ENCODE peak calls at places on chromosomes 12 and 14, in six cellular contexts. O is astrocyte, B is mammary epithelial cell, L is GM23248, H is esophagus squamous epithelium, M is tibial artery. R is an unnamed sample.
A peak's percentile ranks its signal among the peaks of the same experiment; 100 is the strongest.

GRCh38 chr12:74337951-74338350 is 199.7 kb upstream of the ATXN7L3B start:
- DNase-seq in O (peak; percentile 76), B (peak; percentile 66), L (peak; percentile 5), H (no peak), M (no peak), R (peak; percentile 23)

GRCh38 chr12:95998611-95999300 is 2.6 kb upstream of the HAL start:
- DNase-seq in O (peak; percentile 32), B (peak; percentile 40), L (peak; percentile 73), H (no peak), M (no peak), R (peak; percentile 78)

GRCh38 chr14:99654235-99655000 is 9.5 kb downstream of the HHIPL1 start:
- DNase-seq in O (peak; percentile 76), B (peak; percentile 43), L (peak; percentile 84), H (no peak), M (peak; percentile 79), R (no peak)

GRCh38 chr12:5971194-5971850 is 26.3 kb upstream of the ANO2 start:
- DNase-seq in O (no peak), B (no peak), L (no peak), H (no peak), M (no peak), R (no peak)

GRCh38 chr14:54676822-54677708 is 110.1 kb downstream of the SAMD4A start:
- DNase-seq in O (peak; percentile 99), B (peak; percentile 93), L (peak; percentile 97), H (no peak), M (no peak), R (no peak)

GRCh38 chr14:103001226-103001625 is 56.1 kb downstream of the CDC42BPB start:
- DNase-seq in O (no peak), B (no peak), L (no peak), H (no peak), M (no peak), R (no peak)

GRCh38 chr12:6923851-6924250 is 3.9 kb upstream of the ATN1 start:
- DNase-seq in O (no peak), B (no peak), L (no peak), H (no peak), M (peak; percentile 69), R (no peak)

GRCh38 chr14:64684091-64684490 is 20.1 kb upstream of the PLEKHG3 start:
- DNase-seq in O (peak; percentile 27), B (no peak), L (peak; percentile 35), H (no peak), M (no peak), R (peak; percentile 65)

GRCh38 chr12:100566887-100567637 is 6.4 kb upstream of the GAS2L3 start:
- DNase-seq in O (peak; percentile 15), B (peak; percentile 12), L (peak; percentile 50), H (no peak), M (no peak), R (no peak)

GRCh38 chr12:1843641-1844005 is 23.3 kb downstream of the LRTM2 start:
- DNase-seq in O (no peak), B (no peak), L (no peak), H (no peak), M (peak; percentile 35), R (no peak)

GRCh38 chr12:18431776-18432175 is 170.5 kb downstream of the PIK3C2G start:
- DNase-seq in O (no peak), B (no peak), L (no peak), H (no peak), M (no peak), R (no peak)

GRCh38 chr12:108289342-108290131 is 49.6 kb downstream of the CMKLR1 start:
- DNase-seq in O (no peak), B (no peak), L (no peak), H (no peak), M (peak; percentile 86), R (no peak)

GRCh38 chr14:76863724-76864407 is 37.7 kb downstream of the LRRC74A start:
- DNase-seq in O (no peak), B (no peak), L (no peak), H (no peak), M (peak; percentile 75), R (peak; percentile 39)

GRCh38 chr12:68794653-68795253 is 13.2 kb upstream of the MDM2 start:
- DNase-seq in O (peak; percentile 65), B (peak; percentile 83), L (peak; percentile 82), H (no peak), M (no peak), R (no peak)
- H3K4me3 ChIP-seq in O (no peak overlapping the region), B (no peak overlapping the region), L (no peak overlapping the region), H (no peak overlapping the region), M (no peak overlapping the region), R (no peak overlapping the region)

DNA sequence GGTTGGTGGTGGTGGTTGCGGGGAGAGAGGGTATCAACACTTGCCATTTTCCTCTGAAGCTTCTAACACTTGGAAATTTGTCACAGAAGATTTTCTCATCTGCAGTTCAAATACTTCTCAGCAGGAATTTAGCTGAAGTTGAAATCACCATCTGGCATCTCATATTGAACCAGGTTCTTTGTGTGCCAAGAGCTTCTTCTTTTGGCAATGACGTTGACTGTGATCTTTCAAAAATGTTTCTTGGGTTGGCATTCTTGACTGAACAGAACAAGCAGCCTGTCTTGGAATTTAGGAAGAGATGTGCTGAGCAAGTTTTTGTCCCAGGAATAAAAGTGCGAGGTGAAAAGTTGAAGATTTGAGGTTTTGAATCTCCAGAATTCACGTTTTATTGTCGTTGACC is 8.7 kb upstream of the NIN start:
- DNase-seq in O (no peak), B (no peak), L (no peak), H (no peak), M (no peak), R (no peak)
- H3K27me3 ChIP-seq in O (no peaks in the 10 kb centered on the region), B (no peaks in the 10 kb centered on the region), L (no peaks in the 10 kb centered on the region), H (no peaks in the 10 kb centered on the region), M (peaks cover 3% of the 10 kb centered on the region), R (peaks cover 23% of the 10 kb centered on the region)

DNA sequence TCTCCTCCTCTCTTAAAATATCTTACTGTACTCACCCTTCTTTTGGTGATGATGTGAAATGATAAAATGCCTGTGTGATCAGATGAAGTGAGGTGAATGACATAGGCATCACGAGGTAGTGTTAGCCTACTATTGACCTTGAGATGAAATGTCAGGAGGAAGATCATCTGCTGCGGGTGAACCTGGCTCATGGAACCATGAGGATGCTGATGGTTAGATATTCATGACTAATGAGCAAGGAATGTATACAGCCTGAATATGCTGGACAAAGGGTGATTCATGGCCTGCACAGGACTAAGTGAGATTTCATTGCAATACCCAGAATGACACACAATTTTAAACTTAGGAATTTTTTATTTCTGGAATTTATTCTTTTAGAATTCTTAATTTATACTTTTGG is 89.6 kb downstream of the DAAM1 start:
- DNase-seq in O (peak; percentile 94), B (peak; percentile 87), L (peak; percentile 95), H (no peak), M (no peak), R (no peak)
- H3K4me1 ChIP-seq in O (peaks cover 36% of the 10 kb centered on the region), B (peaks cover 74% of the 10 kb centered on the region), L (peaks cover 72% of the 10 kb centered on the region), H (peaks cover 48% of the 10 kb centered on the region), M (peaks cover 42% of the 10 kb centered on the region), R (peaks cover 24% of the 10 kb centered on the region)

GRCh38 chr12:52949413-52950331 is 754 bp downstream of the KRT18 start:
- DNase-seq in O (peak; percentile 95), B (peak; percentile 93), L (peak; percentile 85), H (no peak), M (no peak), R (no peak)

GRCh38 chr12:52952082-52952801 is 3.3 kb downstream of the KRT18 start:
- DNase-seq in O (no peak), B (no peak), L (no peak), H (no peak), M (no peak), R (no peak)

GRCh38 chr12:52950553-52950952 is 1.6 kb downstream of the KRT18 start:
- DNase-seq in O (no peak), B (no peak), L (no peak), H (no peak), M (no peak), R (no peak)

GRCh38 chr12:52951640-52952039 is 2.7 kb downstream of the KRT18 start:
- DNase-seq in O (no peak), B (no peak), L (no peak), H (no peak), M (no peak), R (no peak)

GRCh38 chr12:52951126-52951525 is 2.2 kb downstream of the KRT18 start:
- DNase-seq in O (no peak), B (no peak), L (no peak), H (no peak), M (no peak), R (no peak)
- H3K4me3 ChIP-seq in O (peak overlapping the region; percentile 97), B (no peak overlapping the region), L (no peak overlapping the region), H (no peak overlapping the region), M (no peak overlapping the region), R (peak overlapping the region; percentile 86)

GRCh38 chr14:85528080-85528881 is 1.7 kb upstream of the FLRT2 start:
- DNase-seq in O (peak; percentile 85), B (peak; percentile 77), L (peak; percentile 89), H (no peak), M (no peak), R (peak; percentile 76)
- H3K27me3 ChIP-seq in O (peaks cover 4% of the 10 kb centered on the region), B (no peaks in the 10 kb centered on the region), L (no peaks in the 10 kb centered on the region), H (no peaks in the 10 kb centered on the region), M (peaks cover 32% of the 10 kb centered on the region), R (peaks cover 32% of the 10 kb centered on the region)

GRCh38 chr12:113050808-113051207 is 5.7 kb upstream of the DTX1 start:
- DNase-seq in O (no peak), B (no peak), L (no peak), H (no peak), M (no peak), R (no peak)
- H3K4me1 ChIP-seq in O (no peaks in the 10 kb centered on the region), B (no peaks in the 10 kb centered on the region), L (no peaks in the 10 kb centered on the region), H (no peaks in the 10 kb centered on the region), M (no peaks in the 10 kb centered on the region), R (no peaks in the 10 kb centered on the region)

GRCh38 chr14:78448483-78449094 is 278.4 kb downstream of the NRXN3 start:
- DNase-seq in O (no peak), B (peak; percentile 14), L (peak; percentile 42), H (no peak), M (no peak), R (peak; percentile 52)
- H3K4me3 ChIP-seq in O (no peak overlapping the region), B (no peak overlapping the region), L (no peak overlapping the region), H (no peak overlapping the region), M (no peak overlapping the region), R (no peak overlapping the region)

GRCh38 chr12:132266802-132267201 is 62.6 kb downstream of the GALNT9 start:
- DNase-seq in O (no peak), B (no peak), L (no peak), H (no peak), M (no peak), R (no peak)

GRCh38 chr12:132264086-132265010 is 65.0 kb downstream of the GALNT9 start:
- DNase-seq in O (no peak), B (no peak), L (no peak), H (no peak), M (no peak), R (no peak)

GRCh38 chr12:132267873-132268272 is 61.5 kb downstream of the GALNT9 start:
- DNase-seq in O (no peak), B (no peak), L (no peak), H (no peak), M (no peak), R (no peak)

GRCh38 chr12:132265056-132265800 is 64.2 kb downstream of the GALNT9 start:
- DNase-seq in O (no peak), B (no peak), L (no peak), H (no peak), M (no peak), R (no peak)

GRCh38 chr12:132266370-132266769 is 63.0 kb downstream of the GALNT9 start:
- DNase-seq in O (no peak), B (no peak), L (no peak), H (no peak), M (no peak), R (no peak)
- H3K27me3 ChIP-seq in O (no peaks in the 10 kb centered on the region), B (no peaks in the 10 kb centered on the region), L (peaks cover 27% of the 10 kb centered on the region), H (no peaks in the 10 kb centered on the region), M (peaks cover 72% of the 10 kb centered on the region), R (no peaks in the 10 kb centered on the region)

R was measured in cardiac muscle cell.